ENCODE peak calls at places on chromosomes 3 and 15, in ten cellular contexts. K is mammary epithelial cell; X is right cardiac atrium; Q is spleen; F is cardiac muscle cell; H is neuronal stem cell; S is GM23338; I is pancreas; L is CD8-positive, alpha-beta T cell; A is small intestine. W is an unnamed sample.

GRCh38 chr3:158532099-158532734 is 38.8 kb upstream of the MLF1 start:
- DNase-seq in K (peak; percentile 24), X (no peak), Q (no peak), F (peak; percentile 78), H (peak; percentile 5), S (peak; percentile 54), I (no peak), L (no peak), A (peak; percentile 32), W (no peak)

GRCh38 chr15:83129791-83130190 is 22.3 kb downstream of the TM6SF1 start:
- DNase-seq in K (no peak), X (no peak), Q (no peak), F (no peak), H (no peak), S (no peak), I (no peak), L (no peak), A (no peak), W (no peak)

GRCh38 chr3:12154151-12154550 is 4.6 kb downstream of the TIMP4 start:
- DNase-seq in K (no peak), X (no peak), Q (no peak), F (peak; percentile 47), H (no peak), S (no peak), I (no peak), L (no peak), A (no peak), W (no peak)

GRCh38 chr3:14175383-14176037 is 2.9 kb downstream of the XPC start:
- DNase-seq in K (peak; percentile 25), X (no peak), Q (no peak), F (peak; percentile 7), H (no peak), S (no peak), I (no peak), L (peak; percentile 66), A (peak; percentile 33), W (no peak)

GRCh38 chr3:21407743-21408142 is 343.3 kb downstream of the ZNF385D start:
- DNase-seq in K (no peak), X (no peak), Q (no peak), F (no peak), H (no peak), S (no peak), I (no peak), L (no peak), A (no peak), W (no peak)

GRCh38 chr15:99446565-99447496 is 119.0 kb upstream of the MEF2A start:
- DNase-seq in K (no peak), X (peak; percentile 70), Q (no peak), F (no peak), H (no peak), S (no peak), I (no peak), L (no peak), A (no peak), W (no peak)

GRCh38 chr3:158725348-158725966 is 6.8 kb downstream of the RARRES1 start:
- DNase-seq in K (peak; percentile 93), X (peak; percentile 61), Q (no peak), F (peak; percentile 97), H (no peak), S (no peak), I (no peak), L (no peak), A (peak; percentile 54), W (peak; percentile 49)

GRCh38 chr3:71723452-71724170 is 1.6 kb downstream of the EIF4E3 start:
- DNase-seq in K (no peak), X (no peak), Q (no peak), F (no peak), H (no peak), S (no peak), I (no peak), L (peak; percentile 69), A (peak; percentile 53), W (no peak)

GRCh38 chr15:98120561-98120960 is 160.1 kb downstream of the ARRDC4 start:
- DNase-seq in K (peak; percentile 60), X (no peak), Q (no peak), F (no peak), H (no peak), S (no peak), I (no peak), L (no peak), A (no peak), W (no peak)

GRCh38 chr15:58535894-58536293 is 104.1 kb downstream of the LIPC start:
- DNase-seq in K (no peak), X (no peak), Q (no peak), F (no peak), H (no peak), S (no peak), I (no peak), L (no peak), A (no peak), W (no peak)

GRCh38 chr3:10421996-10422395 is 83.4 kb downstream of the ATP2B2 start:
- DNase-seq in K (no peak), X (no peak), Q (no peak), F (no peak), H (no peak), S (no peak), I (no peak), L (no peak), A (no peak), W (no peak)

GRCh38 chr15:40942337-40942854 is 10.9 kb upstream of the CHAC1 start:
- DNase-seq in K (no peak), X (peak; percentile 46), Q (no peak), F (no peak), H (no peak), S (no peak), I (no peak), L (no peak), A (no peak), W (no peak)

GRCh38 chr3:46693038-46693896 is at the start of gene ALS2CL:
- DNase-seq in K (peak; percentile 75), X (peak; percentile 86), Q (peak; percentile 92), F (peak; percentile 17), H (no peak), S (peak; percentile 77), I (peak; percentile 70), L (peak; percentile 76), A (peak; percentile 61), W (peak; percentile 79)

GRCh38 chr3:111616417-111617105 is 21.4 kb upstream of the ZBED2 start:
- DNase-seq in K (peak; percentile 65), X (peak; percentile 35), Q (peak; percentile 81), F (peak; percentile 4), H (no peak), S (no peak), I (no peak), L (peak; percentile 85), A (peak; percentile 58), W (no peak)

GRCh38 chr15:73323956-73324355 is 44.8 kb downstream of the HCN4 start:
- DNase-seq in K (no peak), X (peak; percentile 82), Q (peak; percentile 65), F (no peak), H (no peak), S (no peak), I (no peak), L (no peak), A (no peak), W (no peak)

DNA sequence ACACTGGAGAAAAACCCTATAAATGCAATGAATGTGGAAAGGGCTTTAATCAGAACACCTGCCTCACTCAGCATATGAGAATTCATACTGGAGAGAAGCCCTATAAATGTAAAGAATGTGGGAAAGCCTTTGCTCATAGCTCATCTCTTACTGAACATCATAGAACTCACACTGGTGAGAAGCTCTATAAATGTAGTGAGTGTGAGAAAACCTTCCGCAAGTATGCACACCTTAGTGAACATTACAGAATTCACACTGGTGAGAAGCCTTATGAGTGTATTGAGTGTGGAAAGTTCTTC is 7.4 kb upstream of the ZNF501 start:
- DNase-seq in K (no peak), X (no peak), Q (no peak), F (no peak), H (no peak), S (no peak), I (no peak), L (no peak), A (no peak), W (no peak)
- H3K4me1 ChIP-seq in K (no peaks in the 10 kb centered on the region), X (no peaks in the 10 kb centered on the region), Q (no peaks in the 10 kb centered on the region), F (no peaks in the 10 kb centered on the region), H (no peaks in the 10 kb centered on the region), S (no peaks in the 10 kb centered on the region), I (no peaks in the 10 kb centered on the region), L (no peaks in the 10 kb centered on the region), A (no peaks in the 10 kb centered on the region), W (no peaks in the 10 kb centered on the region)

GRCh38 chr3:48013288-48013980 is 2.8 kb downstream of the MAP4 start:
- DNase-seq in K (peak; percentile 62), X (no peak), Q (no peak), F (peak; percentile 81), H (no peak), S (no peak), I (peak; percentile 55), L (no peak), A (peak; percentile 83), W (no peak)
- H3K4me3 ChIP-seq in K (no peak overlapping the region), X (no peak overlapping the region), Q (no peak overlapping the region), F (no peak overlapping the region), H (no peak overlapping the region), S (no peak overlapping the region), I (no peak overlapping the region), L (no peak overlapping the region), A (no peak overlapping the region), W (peak overlapping the region; percentile 65)

DNA sequence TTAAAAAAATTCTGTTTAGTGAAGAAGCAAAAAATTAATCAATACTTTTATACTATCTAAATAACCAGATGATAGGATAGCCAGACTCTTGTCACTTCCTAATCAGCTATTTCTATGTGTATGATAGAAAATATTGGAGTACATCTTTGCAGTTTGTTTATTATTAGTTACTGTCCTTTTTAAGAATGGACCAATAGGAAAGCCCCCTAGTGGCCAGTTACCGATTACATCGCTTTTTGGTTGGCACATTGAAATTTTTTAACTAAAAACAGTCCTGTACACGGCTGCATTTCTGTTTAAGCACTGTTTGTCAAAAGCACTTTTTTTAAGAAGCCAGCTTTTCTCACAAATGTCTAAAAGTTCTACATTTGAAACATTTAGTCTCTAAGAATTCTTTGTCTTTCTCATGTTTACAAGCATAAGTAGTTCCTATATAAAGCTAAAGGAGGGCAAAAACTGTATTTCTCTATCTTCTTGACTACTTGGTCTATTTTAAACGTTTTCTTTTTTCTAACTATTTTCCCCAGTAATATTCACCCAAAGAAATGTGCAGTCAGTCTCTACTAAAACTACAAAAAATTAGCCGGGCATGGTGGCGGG is 253.2 kb upstream of the LRTM1 start:
- DNase-seq in K (no peak), X (no peak), Q (no peak), F (peak; percentile 68), H (no peak), S (peak; percentile 74), I (no peak), L (no peak), A (peak; percentile 16), W (no peak)
- H3K27ac ChIP-seq in K (no peak overlapping the region), X (no peak overlapping the region), Q (no peak overlapping the region), F (no peak overlapping the region), H (no peak overlapping the region), S (no peak overlapping the region), I (no peak overlapping the region), L (no peak overlapping the region), A (no peak overlapping the region), W (no peak overlapping the region)

DNA sequence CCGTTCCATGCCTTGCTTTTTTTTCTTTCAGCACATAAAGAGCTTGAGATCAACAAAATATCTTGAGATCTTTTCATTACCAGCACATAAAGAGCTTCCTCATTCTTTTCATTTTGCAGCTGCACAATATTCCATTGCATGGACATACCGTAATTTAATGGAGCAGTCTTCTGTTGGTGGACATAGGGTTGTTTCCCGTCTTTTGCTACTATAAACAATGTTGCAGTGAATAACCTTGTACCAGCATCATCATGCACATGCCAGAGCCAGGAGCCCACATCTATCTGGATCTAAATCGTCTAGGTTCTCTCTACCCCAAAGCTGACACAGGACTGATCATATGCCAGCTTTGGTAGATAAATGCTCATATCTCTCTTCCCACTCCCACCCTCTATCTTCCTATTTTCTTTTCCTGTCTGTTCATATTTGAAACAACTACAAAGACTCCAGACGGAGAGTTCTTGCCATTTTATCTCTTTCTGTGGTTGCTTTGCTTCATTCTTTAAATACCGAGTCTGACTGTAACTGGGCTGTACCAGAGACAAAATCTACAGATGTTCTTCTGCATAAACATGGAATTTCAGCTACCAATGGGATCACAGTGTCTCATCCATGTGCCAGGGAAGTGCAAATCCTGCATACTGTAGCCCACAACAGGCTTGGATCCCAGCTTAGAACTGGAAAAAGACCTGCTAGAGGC is 47.1 kb upstream of the AKAP13 start:
- DNase-seq in K (no peak), X (no peak), Q (no peak), F (peak; percentile 96), H (no peak), S (no peak), I (no peak), L (no peak), A (no peak), W (no peak)
- H3K4me1 ChIP-seq in K (peaks cover 32% of the 10 kb centered on the region), X (peaks cover 9% of the 10 kb centered on the region), Q (peaks cover 50% of the 10 kb centered on the region), F (peaks cover 36% of the 10 kb centered on the region), H (peaks cover 5% of the 10 kb centered on the region), S (peaks cover 7% of the 10 kb centered on the region), I (no peaks in the 10 kb centered on the region), L (peaks cover 26% of the 10 kb centered on the region), A (peaks cover 6% of the 10 kb centered on the region), W (peaks cover 12% of the 10 kb centered on the region)